ENCODE peak calls at places on chromosomes 3 and 15, in eight cellular contexts. O is lung, C is neural progenitor cell, G is PC-3, P is transverse colon, X is endodermal cell, F is uterus, J is cardiac fibroblast. Y is an unnamed sample.

GRCh38 chr3:47414161-47414564 is 33.3 kb downstream of the PTPN23 start:
- DNase-seq in G (no peak), P (no peak), J (no peak), O (no peak), X (no peak), C (no peak), F (no peak), Y (no peak)

GRCh38 chr3:70120360-70120966 is 120.9 kb downstream of the SAMMSON start:
- DNase-seq in P (peak; percentile 79), C (peak; percentile 73), G (peak; percentile 84), F (no peak), X (peak; percentile 93), J (peak; percentile 69), O (peak; percentile 50), Y (no peak)

GRCh38 chr3:184635126-184635525 is 73.5 kb downstream of the EPHB3 start:
- DNase-seq in J (no peak), X (no peak), C (no peak), G (peak; percentile 46), O (peak; percentile 42), F (no peak), P (no peak), Y (no peak)

GRCh38 chr3:139388961-139389551 is 391 bp downstream of the COPB2 start:
- DNase-seq in X (no peak), G (no peak), J (no peak), P (no peak), C (peak; percentile 4), F (no peak), O (no peak), Y (no peak)

GRCh38 chr3:185711255-185711870 is 113.5 kb downstream of the IGF2BP2 start:
- DNase-seq in F (no peak), O (no peak), G (no peak), P (no peak), X (peak; percentile 70), C (no peak), J (peak; percentile 76), Y (no peak)

GRCh38 chr15:66388576-66388975 is 1.9 kb downstream of the MAP2K1 start:
- DNase-seq in G (no peak), X (no peak), P (no peak), F (no peak), J (no peak), C (no peak), O (no peak), Y (no peak)

GRCh38 chr3:13818919-13819318 is 61.0 kb downstream of the WNT7A start:
- DNase-seq in C (no peak), J (no peak), O (no peak), G (no peak), F (no peak), X (no peak), P (no peak), Y (no peak)

GRCh38 chr15:24068102-24068501 is 381.0 kb upstream of the NDN start:
- DNase-seq in X (no peak), G (no peak), J (no peak), P (peak; percentile 60), O (no peak), C (no peak), F (no peak), Y (no peak)

GRCh38 chr3:31968391-31968926 is 12.6 kb downstream of the OSBPL10 start:
- DNase-seq in P (no peak), X (no peak), F (no peak), O (no peak), J (peak; percentile 90), C (no peak), G (peak; percentile 65), Y (no peak)

GRCh38 chr3:53084310-53085001 is 38.6 kb upstream of the SFMBT1 start:
- DNase-seq in C (no peak), P (no peak), X (peak; percentile 48), F (no peak), G (no peak), O (no peak), J (no peak), Y (no peak)

DNA sequence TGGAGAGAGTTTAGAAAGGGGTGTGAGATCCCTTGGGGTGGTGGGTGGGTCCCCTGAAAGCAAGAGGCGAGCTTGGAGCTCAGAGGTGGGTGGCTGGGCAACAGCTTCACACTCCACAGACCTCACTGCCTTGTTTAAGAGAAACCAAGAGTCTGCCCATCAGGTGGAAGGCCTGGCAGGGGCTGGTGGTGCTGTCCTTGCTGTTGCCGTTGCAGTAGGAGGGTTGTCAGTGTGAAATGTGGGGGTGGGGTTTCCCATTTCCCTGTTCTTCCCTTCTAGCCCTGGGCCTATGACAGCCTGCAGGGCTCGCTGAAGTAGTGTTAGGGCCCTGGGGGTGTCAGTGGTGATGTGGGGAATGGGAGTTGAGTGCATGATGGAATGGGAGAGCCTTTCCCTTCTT is 4.1 kb downstream of the PLEKHO2 start:
- DNase-seq in P (no peak), O (no peak), G (no peak), J (no peak), F (no peak), C (no peak), X (peak; percentile 39), Y (no peak)
- H3K4me3 ChIP-seq in P (no peak overlapping the region), O (peak overlapping the region; percentile 0), G (no peak overlapping the region), J (no peak overlapping the region), F (no peak overlapping the region), C (no peak overlapping the region), X (no peak overlapping the region), Y (no peak overlapping the region)

DNA sequence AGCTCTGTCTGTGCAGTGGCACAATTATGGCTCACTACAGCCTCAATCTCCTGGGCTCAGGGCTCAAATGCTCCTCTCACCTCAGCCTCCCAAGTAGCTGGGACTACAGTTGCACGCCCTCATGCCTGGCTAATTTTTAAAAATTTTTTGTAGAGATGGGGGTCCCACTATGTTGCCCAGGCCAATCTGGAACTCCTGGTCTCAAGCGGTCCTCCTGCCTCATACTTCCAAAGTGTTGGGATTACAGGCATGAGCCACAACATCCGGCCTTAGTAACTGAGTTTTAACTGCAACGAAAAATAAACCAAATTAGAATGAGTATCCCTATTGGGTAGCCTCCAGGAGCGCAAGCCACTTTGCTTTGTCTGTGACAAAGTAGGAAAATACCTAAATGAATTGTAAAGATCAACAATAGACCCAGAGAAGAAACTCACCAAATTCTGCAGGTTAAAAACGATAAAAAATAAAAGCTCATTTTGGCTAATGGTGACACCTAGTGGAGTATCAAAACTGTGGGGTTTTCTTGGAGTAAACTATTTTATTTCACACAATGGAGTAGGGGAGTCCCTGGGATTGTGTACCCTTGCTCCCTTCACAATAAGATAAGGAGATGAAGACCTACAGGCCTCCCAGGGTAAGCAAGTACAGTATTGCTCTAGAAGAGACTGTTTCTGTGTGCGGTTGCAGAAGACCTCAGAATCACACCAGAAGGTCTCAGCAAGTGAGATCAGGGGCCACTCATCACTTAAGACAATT is 21.0 kb upstream of the CA12 start:
- DNase-seq in F (no peak), P (no peak), J (peak; percentile 75), O (no peak), X (no peak), C (peak; percentile 32), G (peak; percentile 70), Y (no peak)
- TF ChIP-seq CTCF in F (peak; percentile 69), P (peak; percentile 60), J (peak; percentile 57), O (peak; percentile 53), X (peak; percentile 74), C (peak; percentile 63), G (peak; percentile 73), Y (peak; percentile 38)

DNA sequence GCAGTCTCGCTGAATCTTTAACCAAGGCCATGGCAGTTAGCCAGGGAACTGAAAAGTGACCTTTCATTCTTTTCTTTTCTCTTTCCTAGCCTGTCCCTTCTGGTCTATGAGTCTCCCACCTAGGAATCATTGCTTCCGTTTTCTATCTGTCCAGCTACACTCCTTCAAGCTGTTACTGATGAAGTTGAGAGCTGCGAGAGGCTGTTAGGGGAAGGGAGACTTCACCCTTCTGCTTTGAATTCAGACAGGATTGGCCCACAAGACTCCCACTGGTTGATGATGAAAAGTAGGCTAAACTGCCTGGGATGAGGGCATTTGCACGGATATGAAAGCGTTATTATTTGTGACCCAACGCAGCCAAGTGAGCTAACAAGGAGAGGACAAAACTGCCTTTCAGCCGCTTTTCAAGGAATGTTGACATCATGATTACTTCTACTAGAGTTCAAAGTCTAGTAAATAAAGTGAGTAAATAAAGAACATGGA is 30.2 kb downstream of the EIF4E3 start:
- DNase-seq in O (no peak), P (peak; percentile 58), C (no peak), J (no peak), G (no peak), F (no peak), X (no peak), Y (no peak)
- H3K4me3 ChIP-seq in O (no peak overlapping the region), P (no peak overlapping the region), C (no peak overlapping the region), J (no peak overlapping the region), G (no peak overlapping the region), F (no peak overlapping the region), X (no peak overlapping the region), Y (no peak overlapping the region)

DNA sequence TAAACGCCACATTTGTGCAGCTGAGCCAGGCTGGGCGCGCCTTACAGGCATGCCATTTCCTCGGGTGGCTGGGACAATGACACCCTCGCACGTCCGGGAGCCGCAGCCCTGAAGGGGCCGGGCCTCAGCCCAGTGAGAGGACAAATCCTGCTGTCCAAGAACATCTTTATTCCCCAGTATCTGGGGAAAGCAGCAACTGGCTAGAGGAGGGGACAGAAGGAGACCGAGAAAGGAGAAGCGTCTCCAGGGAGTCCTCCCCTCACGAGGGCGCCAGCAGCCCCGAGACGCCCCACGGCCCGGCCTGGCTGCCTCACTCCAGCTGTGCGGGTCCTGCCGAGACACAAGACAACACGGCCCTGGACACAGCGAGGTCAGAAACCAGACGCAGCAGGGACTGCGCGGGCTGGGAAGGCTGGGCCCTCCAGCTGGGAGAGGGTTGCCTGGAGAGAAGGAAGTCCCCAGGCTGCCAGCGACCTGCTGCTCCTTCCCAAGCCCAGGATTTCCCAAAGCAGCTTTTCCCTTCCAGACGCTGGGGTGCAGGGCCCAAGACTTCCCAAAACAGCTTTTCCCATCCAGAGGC is 130.2 kb downstream of the CHSY1 start:
- DNase-seq in P (peak; percentile 71), F (peak; percentile 55), X (peak; percentile 85), J (peak; percentile 62), O (peak; percentile 72), C (peak; percentile 61), G (peak; percentile 12), Y (no peak)
- TF ChIP-seq CTCF in P (no peak), F (no peak), X (peak; percentile 59), J (peak; percentile 37), O (peak; percentile 2), C (peak; percentile 30), G (peak; percentile 21), Y (peak; percentile 58)

GRCh38 chr3:42700366-42701288 is 2.0 kb downstream of the HHATL start:
- DNase-seq in X (no peak), F (no peak), C (no peak), J (no peak), G (no peak), O (no peak), P (no peak), Y (no peak)
- H3K4me3 ChIP-seq in X (no peak overlapping the region), F (no peak overlapping the region), C (no peak overlapping the region), J (no peak overlapping the region), G (no peak overlapping the region), O (no peak overlapping the region), P (no peak overlapping the region), Y (no peak overlapping the region)